ENCODE peak calls at places on chromosomes 12 and 14, in five cellular contexts. U is activated CD4-positive, alpha-beta T cell treated with anti-CD3 and anti-CD28 coated beads, Interleukin-2, amount 10 ng/mL, durations not matched to agents 24 days and 14 days; Q is stimulated activated CD4-positive, alpha-beta T cell treated with anti-CD3 and anti-CD28 coated beads, TNF-alpha, amount 100 ng/mL, for 48 hours; N is CD8-positive, alpha-beta memory T cell; I is nephron progenitor cell. V is an unnamed sample.

GRCh38 chr12:109725321-109726105 is 11.9 kb downstream of the FAM222A start:
- DNase-seq in Q (no peak), I (no peak), U (no peak), N (no peak), V (no peak)

GRCh38 chr12:3453947-3454675 is 36.9 kb upstream of the PRMT8 start:
- DNase-seq in I (no peak), U (no peak), N (no peak), Q (no peak), V (peak; percentile 60)

GRCh38 chr12:117063162-117063911 is 35.9 kb downstream of the TESC start:
- DNase-seq in U (peak; percentile 82), I (no peak), N (peak; percentile 56), Q (no peak), V (peak; percentile 48)

GRCh38 chr14:33081259-33081658 is 142.6 kb downstream of the NPAS3 start:
- DNase-seq in N (no peak), I (no peak), U (no peak), Q (no peak), V (no peak)

GRCh38 chr14:94540031-94540794 is 21.0 kb upstream of the SERPINA4 start:
- DNase-seq in N (no peak), I (no peak), U (no peak), Q (no peak), V (no peak)

GRCh38 chr12:122117979-122118378 is 39.4 kb downstream of the MLXIP start:
- DNase-seq in Q (no peak), N (no peak), I (no peak), U (no peak), V (no peak)

GRCh38 chr14:99273724-99274345 is 1.8 kb upstream of the BCL11B start:
- DNase-seq in Q (no peak), U (peak; percentile 85), N (no peak), I (no peak), V (no peak)

GRCh38 chr14:70779667-70780066 is 29.6 kb downstream of the MAP3K9 start:
- DNase-seq in I (no peak), Q (no peak), U (no peak), N (no peak), V (no peak)

GRCh38 chr12:53538209-53538689 is 31.0 kb upstream of the NPFF start:
- DNase-seq in N (no peak), Q (no peak), I (no peak), U (no peak), V (no peak)

GRCh38 chr14:77225254-77225653 is 43.7 kb downstream of the TMEM63C start:
- DNase-seq in U (no peak), I (no peak), Q (no peak), N (no peak), V (no peak)

GRCh38 chr12:43835656-43836454 is at the start of gene TMEM117:
- DNase-seq in U (peak; percentile 88), N (peak; percentile 69), I (peak; percentile 74), Q (peak; percentile 21), V (peak; percentile 69)

GRCh38 chr12:2170376-2170775 is 117.6 kb downstream of the CACNA1C start:
- DNase-seq in N (no peak), I (no peak), U (no peak), Q (no peak), V (no peak)

GRCh38 chr14:100126401-100126800 is 33.0 kb downstream of the DEGS2 start:
- DNase-seq in Q (no peak), U (no peak), I (no peak), N (no peak), V (no peak)

GRCh38 chr12:114901316-114901715 is 217.3 kb upstream of the TBX3 start:
- DNase-seq in N (no peak), Q (no peak), I (no peak), U (no peak), V (no peak)

GRCh38 chr14:64880382-64881121 is 845 bp upstream of the SPTB start:
- DNase-seq in Q (peak; percentile 16), N (peak; percentile 44), I (peak; percentile 74), U (peak; percentile 89), V (peak; percentile 80)

GRCh38 chr12:71162832-71163711 is 5.3 kb upstream of the TSPAN8 start:
- DNase-seq in U (no peak), I (no peak), Q (no peak), N (no peak), V (no peak)

GRCh38 chr12:15152864-15153263 is 68.4 kb downstream of the RERG start:
- DNase-seq in N (no peak), Q (no peak), I (no peak), U (no peak), V (no peak)

GRCh38 chr12:95601626-95602025 is 50.4 kb upstream of the USP44 start:
- DNase-seq in N (no peak), Q (no peak), U (no peak), I (no peak), V (no peak)